ENCODE peak calls at places on chromosomes 1 and 21, in six cellular contexts. X is WTC11, O is breast epithelium, Z is GM10248, Y is testis, G is GM20000. W is an unnamed sample.

GRCh38 chr1:182054698-182055326 is 6.7 kb downstream of the ZNF648 start:
- DNase-seq in Z (peak; percentile 56), X (peak; percentile 69), Y (peak; percentile 52), G (peak; percentile 76), O (no peak), W (peak; percentile 48)

GRCh38 chr1:212135166-212135565 is 99.6 kb downstream of the DTL start:
- DNase-seq in Y (no peak), Z (no peak), G (no peak), O (no peak), X (no peak), W (no peak)

GRCh38 chr1:117571496-117571895 is 34.4 kb upstream of the TENT5C start:
- DNase-seq in Y (no peak), Z (no peak), G (no peak), O (peak; percentile 36), X (no peak), W (no peak)

GRCh38 chr1:175803413-175803812 is 60.0 kb upstream of the TNR start:
- DNase-seq in Y (no peak), X (no peak), O (no peak), G (no peak), Z (no peak), W (no peak)

GRCh38 chr1:233907139-233907538 is 2.7 kb downstream of the SLC35F3 start:
- DNase-seq in Z (no peak), O (no peak), X (no peak), G (no peak), Y (no peak), W (no peak)

GRCh38 chr1:151728151-151728711 is 6.9 kb downstream of the RIIAD1 start:
- DNase-seq in O (no peak), Z (no peak), Y (no peak), G (no peak), X (no peak), W (no peak)

GRCh38 chr1:247228133-247228532 is 27.7 kb upstream of the VN1R5 start:
- DNase-seq in X (no peak), Z (no peak), G (no peak), Y (no peak), O (no peak), W (no peak)

GRCh38 chr1:17553970-17554369 is 14.5 kb downstream of the ARHGEF10L start:
- DNase-seq in G (no peak), X (no peak), Y (no peak), O (no peak), Z (no peak), W (no peak)

DNA sequence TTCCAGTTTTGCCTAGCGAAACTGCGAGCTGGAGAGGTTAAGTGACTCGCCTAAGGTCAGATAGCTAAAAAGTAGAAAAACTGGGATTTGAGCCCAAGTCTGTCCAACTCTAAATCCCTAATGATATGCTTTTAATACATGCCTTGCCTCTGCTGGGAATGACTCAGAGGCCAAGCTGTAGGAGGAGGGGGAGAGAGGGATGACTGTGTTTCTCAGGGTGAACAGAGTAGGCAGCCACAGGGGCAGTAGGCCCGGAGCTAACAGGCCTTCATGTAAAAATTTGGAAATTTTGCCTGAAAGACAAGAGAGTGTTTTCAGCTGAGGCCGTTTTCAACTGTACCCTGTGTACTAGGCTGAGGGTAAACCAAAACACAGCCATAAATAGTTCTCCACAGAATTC is 107.5 kb upstream of the HOOK1 start:
- DNase-seq in G (no peak), Z (no peak), O (no peak), Y (peak; percentile 40), X (no peak), W (peak; percentile 72)
- TF ChIP-seq CTCF in G (no peak), Z (no peak), O (no peak), Y (no peak), X (no peak), W (no peak)

GRCh38 chr1:203136409-203137042 is 9.0 kb downstream of the ADORA1 start:
- DNase-seq in Y (no peak), O (peak; percentile 17), X (no peak), G (no peak), Z (no peak), W (no peak)
- TF ChIP-seq CTCF in Y (no peak), O (no peak), X (no peak), G (no peak), Z (no peak), W (no peak)

DNA sequence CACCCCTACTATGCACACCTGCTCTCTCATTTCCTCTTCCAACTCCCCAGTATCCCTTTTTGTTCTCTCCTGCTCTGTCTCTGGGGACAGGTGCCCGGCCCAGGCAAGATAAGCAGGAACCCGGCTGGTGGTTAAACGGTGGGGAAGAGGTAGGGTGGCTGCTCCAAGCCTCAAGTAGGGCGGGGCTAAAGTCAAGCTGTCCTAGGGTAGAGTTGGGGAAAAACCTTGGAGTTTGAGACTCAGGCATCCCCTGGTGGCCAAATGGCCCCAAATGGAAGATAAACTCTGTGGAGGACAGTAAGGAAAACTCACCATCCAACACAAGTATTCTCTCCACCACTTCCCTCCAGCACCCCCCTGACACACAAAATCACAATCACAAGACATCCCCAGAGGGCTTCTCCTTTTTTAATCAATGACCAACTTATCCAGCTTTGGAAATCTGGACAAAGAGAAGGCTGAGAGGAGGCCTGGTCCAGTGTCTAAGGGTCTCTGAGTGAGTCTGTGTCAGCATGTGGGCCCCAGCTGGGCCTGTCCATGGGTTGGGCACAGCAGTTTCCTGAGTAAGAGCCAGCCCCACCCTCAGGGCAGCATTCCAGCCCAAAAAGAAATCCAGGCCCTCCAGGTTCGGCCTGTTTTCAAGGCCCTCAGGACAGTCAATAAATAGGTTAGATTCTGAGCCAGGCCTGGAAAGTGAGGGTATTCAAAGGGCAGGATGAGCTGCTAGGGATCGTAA is 9.8 kb downstream of the POMGNT1 start:
- DNase-seq in X (no peak), G (no peak), Z (no peak), O (no peak), Y (no peak), W (no peak)
- TF ChIP-seq CTCF in X (no peak), G (no peak), Z (no peak), O (no peak), Y (peak; percentile 8), W (no peak)

DNA sequence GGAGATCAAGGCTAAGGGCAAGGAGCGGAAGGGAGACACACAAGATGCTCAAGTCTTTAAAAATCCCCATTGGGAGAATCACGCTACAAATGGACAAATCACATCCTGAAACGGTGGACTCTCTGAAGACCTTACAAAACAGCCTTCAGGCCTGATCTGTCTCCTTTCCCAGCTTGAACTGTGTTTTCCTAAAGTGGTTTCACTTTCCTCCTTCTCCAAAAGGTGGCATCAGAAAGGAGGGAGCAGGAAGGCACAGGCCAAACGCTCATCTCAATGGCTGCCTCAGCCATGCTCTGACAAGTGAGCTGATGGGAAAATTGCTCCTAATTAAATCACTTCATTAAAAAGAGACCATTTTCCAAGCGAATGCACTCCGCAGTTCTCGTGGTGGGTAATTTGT is 47.7 kb downstream of the UTP25 start:
- DNase-seq in G (no peak), Y (no peak), Z (no peak), X (peak; percentile 25), O (no peak), W (no peak)
- TF ChIP-seq CTCF in G (no peak), Y (no peak), Z (no peak), X (no peak), O (no peak), W (no peak)

DNA sequence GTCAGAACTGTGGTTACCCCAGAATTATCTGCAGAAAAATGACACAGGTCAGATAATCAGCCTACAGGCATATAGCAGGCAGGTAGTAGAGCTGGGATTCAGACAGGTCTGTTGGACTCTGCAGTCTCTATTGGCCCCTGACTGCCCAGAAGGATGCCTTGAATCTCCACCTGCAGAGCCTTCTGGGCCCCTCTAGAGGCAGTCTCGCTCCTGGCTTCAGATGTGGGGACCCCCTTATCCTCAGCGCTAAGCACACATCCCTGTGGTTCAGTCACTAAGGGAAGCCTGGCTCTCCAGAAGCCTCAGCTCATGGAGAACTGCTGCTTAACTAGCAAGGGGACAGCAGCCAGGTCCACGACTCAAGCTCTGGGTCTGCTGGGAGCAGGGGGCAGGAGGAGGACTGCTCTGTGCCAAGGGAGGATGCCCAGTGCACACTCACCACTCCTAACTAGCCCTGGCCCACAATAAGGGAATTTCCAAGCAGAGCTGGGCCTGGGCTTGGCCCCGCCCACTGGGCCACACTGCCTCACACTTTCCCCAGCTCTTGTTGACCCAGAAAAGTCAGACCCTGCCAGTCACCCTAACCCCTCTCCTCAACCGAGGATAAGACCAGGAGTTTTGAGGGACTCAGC is 18.9 kb downstream of the SLC9A1 start:
- DNase-seq in O (no peak), G (peak; percentile 30), X (peak; percentile 43), Z (no peak), Y (no peak), W (no peak)
- TF ChIP-seq CTCF in O (no peak), G (no peak), X (no peak), Z (peak; percentile 23), Y (no peak), W (no peak)

DNA sequence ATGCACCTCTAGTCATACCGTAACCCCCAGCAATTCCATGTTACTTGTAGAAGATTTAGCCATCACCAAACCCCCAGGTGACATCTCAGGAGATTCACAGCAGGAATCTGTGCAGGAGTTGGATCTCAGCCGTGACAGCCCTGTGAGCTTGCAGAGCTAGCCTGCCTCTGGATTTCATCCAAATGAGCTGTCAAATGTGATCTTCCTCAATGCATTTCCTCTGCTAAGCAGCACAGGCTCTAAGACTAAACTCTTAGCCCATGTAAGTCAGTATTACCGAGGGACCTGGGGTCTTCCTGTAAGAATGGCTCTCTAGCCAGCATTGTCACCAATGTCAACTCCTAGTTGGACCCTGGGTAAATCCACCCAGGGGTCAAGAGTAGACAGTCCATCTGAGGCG is 41.7 kb downstream of the UMODL1 start:
- DNase-seq in Z (no peak), Y (no peak), O (no peak), G (no peak), X (no peak), W (no peak)
- TF ChIP-seq CTCF in Z (no peak), Y (no peak), O (no peak), G (no peak), X (no peak), W (no peak)

GRCh38 chr1:40980453-40981121 is 1.1 kb downstream of the CTPS1 start:
- DNase-seq in Z (peak; percentile 43), X (peak; percentile 25), Y (peak; percentile 33), G (peak; percentile 55), O (no peak), W (no peak)

GRCh38 chr1:40978886-40979240 is 633 bp upstream of the CTPS1 start:
- DNase-seq in Y (no peak), Z (no peak), O (no peak), G (no peak), X (no peak), W (no peak)

GRCh38 chr1:40980068-40980452 is 564 bp downstream of the CTPS1 start:
- DNase-seq in Z (no peak), Y (no peak), G (no peak), O (no peak), X (no peak), W (no peak)

GRCh38 chr1:40977721-40978120 is 1.8 kb upstream of the CTPS1 start:
- DNase-seq in X (no peak), Z (no peak), G (no peak), O (no peak), Y (no peak), W (no peak)

DNA sequence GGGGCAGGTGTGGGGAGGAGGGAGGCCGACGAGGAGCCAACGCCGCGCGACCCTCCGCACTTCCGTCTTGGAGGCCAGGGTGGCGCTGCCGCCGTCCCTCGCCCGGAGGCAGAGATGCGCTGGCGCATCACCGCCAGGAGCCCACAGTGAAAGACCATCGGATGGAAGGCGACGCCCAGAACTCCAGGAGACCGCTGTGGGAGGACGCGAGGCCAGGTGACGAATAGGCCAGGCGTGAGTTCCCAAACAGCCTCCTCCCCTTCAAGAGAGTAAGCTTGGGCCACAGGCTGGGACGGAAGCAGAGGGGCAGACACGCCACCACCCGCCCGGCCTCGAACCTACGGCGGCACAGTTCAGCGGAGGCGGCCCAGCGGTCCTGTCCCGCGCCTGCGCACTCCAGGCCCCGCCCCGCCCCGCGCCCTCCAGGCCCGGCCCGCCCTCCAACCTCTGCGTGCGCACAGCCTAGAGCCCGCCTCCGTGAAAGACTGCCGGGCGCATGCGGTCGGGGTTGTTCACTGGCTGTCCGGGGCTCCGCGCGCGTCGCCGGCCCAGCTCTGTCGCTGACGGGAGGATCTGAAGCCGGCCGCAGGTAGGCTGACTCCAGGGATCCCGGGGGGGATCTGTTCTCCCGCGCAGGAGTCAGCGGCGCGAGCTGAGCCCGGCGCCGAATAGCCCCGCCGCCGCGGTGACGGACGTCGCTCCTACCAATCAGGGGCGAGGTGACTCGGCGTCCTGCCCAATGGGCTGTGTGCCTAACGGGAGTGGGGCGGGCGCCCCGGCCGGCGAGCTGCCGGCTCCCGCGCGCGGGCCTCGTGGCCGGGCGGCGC is at the start of gene CTPS1:
- DNase-seq in X (peak; percentile 94), Y (peak; percentile 95), G (peak; percentile 100), O (peak; percentile 96), Z (peak; percentile 99), W (peak; percentile 80)
- TF ChIP-seq CTCF in X (no peak), Y (no peak), G (peak; percentile 16), O (no peak), Z (peak; percentile 37), W (no peak)

W was measured in omental fat pad.